ENCODE peak calls at places on chromosomes 11 and 22, in four cellular contexts. J is spleen, S is esophagus squamous epithelium, Y is suprapubic skin. K is an unnamed sample. For H3K4me1, the result is how much of the 10 kb centered on the place peaks cover.

GRCh38 chr22:20672732-20673131 is 101.2 kb upstream of the SERPIND1 start:
- DNase-seq in J (no peak), S (no peak), Y (no peak), K (no peak)

GRCh38 chr22:35894937-35895708 is 133.5 kb downstream of the RBFOX2 start:
- DNase-seq in J (no peak), S (no peak), Y (no peak), K (no peak)

GRCh38 chr22:45101828-45102227 is 61.9 kb upstream of the NUP50 start:
- DNase-seq in J (peak), S (no peak), Y (no peak), K (no peak)

GRCh38 chr11:75239551-75240290 is 853 bp upstream of the TPBGL start:
- DNase-seq in J (no peak), S (no peak), Y (peak), K (no peak)

GRCh38 chr11:1541474-1542204 is 30.4 kb downstream of the DUSP8 start:
- DNase-seq in J (no peak), S (no peak), Y (no peak), K (no peak)

GRCh38 chr22:48103126-48103875 is 1340.9 kb downstream of the TBC1D22A start:
- DNase-seq in J (no peak), S (no peak), Y (peak), K (peak)

GRCh38 chr11:123587044-123587443 is 67.4 kb downstream of the SCN3B start:
- DNase-seq in J (no peak), S (no peak), Y (no peak), K (no peak)

GRCh38 chr22:32781695-32782094 is 19.8 kb upstream of the TIMP3 start:
- DNase-seq in J (no peak), S (no peak), Y (no peak), K (no peak)

GRCh38 chr11:121553806-121554205 is 101.0 kb upstream of the SORL1-AS1 start:
- DNase-seq in J (no peak), S (no peak), Y (no peak), K (no peak)

GRCh38 chr11:12826441-12826840 is 152.2 kb downstream of the TEAD1 start:
- DNase-seq in J (no peak), S (no peak), Y (no peak), K (no peak)

GRCh38 chr22:40156001-40156516 is 21.7 kb upstream of the TNRC6B start:
- DNase-seq in J (no peak), S (no peak), Y (no peak), K (no peak)

GRCh38 chr11:75233688-75234295 is 6.8 kb upstream of the TPBGL start:
- DNase-seq in J (no peak), S (no peak), Y (peak), K (no peak)

GRCh38 chr11:128927683-128928336 is 14.9 kb downstream of the TP53AIP1 start:
- DNase-seq in J (peak), S (no peak), Y (no peak), K (no peak)

GRCh38 chr11:110606415-110606814 is 105.8 kb downstream of the ARHGAP20 start:
- DNase-seq in J (no peak), S (no peak), Y (no peak), K (no peak)

GRCh38 chr11:38163526-38163925 is 1565.5 kb upstream of the RAG2 start:
- DNase-seq in J (no peak), S (no peak), Y (no peak), K (no peak)

GRCh38 chr22:23302171-23303002 is 122.1 kb downstream of the BCR start:
- DNase-seq in J (peak), S (no peak), Y (no peak), K (no peak)

GRCh38 chr11:2890466-2891241 is 5.1 kb upstream of the CDKN1C start:
- DNase-seq in J (no peak), S (no peak), Y (no peak), K (no peak)

GRCh38 chr11:36376315-36376887 is 80.3 kb downstream of the PRR5L start:
- DNase-seq in J (peak), S (no peak), Y (no peak), K (no peak)

GRCh38 chr11:11407065-11407737 is 54.2 kb upstream of the CSNK2A3 start:
- DNase-seq in J (no peak), S (no peak), Y (no peak), K (no peak)

GRCh38 chr11:35047179-35047578 is 91.8 kb upstream of the CD44 start:
- DNase-seq in J (no peak), S (no peak), Y (no peak), K (no peak)

GRCh38 chr11:121291896-121292502 is 572 bp upstream of the SC5D start:
- DNase-seq in J (no peak), S (no peak), Y (no peak), K (no peak)

GRCh38 chr11:111457731-111458368 is 54.3 kb downstream of the BTG4 start:
- DNase-seq in J (no peak), S (no peak), Y (peak), K (peak)

DNA sequence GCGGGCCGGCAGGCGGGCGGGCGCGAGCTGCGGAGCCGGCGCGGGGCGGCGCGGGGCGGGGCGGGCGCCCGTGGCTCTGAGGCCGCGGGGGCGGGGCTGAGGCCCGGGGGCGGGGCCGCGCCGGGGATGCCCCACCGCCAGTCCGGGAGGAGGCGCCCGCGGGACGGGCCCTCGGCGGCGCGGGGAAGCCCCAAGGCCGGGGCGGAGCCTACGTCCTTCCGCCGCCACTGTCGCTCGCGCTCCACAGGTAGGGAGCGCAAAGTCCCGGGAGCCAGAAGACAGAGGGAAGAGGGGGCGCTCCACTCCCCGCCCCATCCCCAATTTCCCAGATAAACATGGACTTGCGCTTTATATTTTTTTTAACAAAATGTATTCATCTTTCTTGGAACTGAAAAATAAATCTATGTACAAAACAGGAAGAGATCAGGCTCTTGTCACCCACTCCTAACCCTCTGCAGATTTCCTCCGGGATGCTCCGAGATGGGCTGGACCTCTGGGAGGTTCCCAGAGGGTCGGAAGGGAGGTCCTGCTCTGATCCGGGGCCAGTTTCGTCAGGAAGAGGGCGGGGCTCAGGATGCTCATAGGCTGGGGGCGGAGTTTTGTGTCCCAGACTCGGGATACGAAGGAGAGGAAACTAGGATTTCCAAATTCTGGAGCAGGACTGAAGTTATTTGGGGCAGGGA is at the start of gene MAP4K2:
- DNase-seq in J (peak), S (no peak), Y (peak), K (no peak)
- TF ChIP-seq POLR2A in J (no peak), S (no peak), Y (no peak), K (no peak)

GRCh38 chr11:73379189-73379880 is 3.1 kb downstream of the RELT start:
- DNase-seq in J (no peak), S (no peak), Y (no peak), K (no peak)
- H3K4me1 ChIP-seq in J (half or more), S (half or more), Y (half or more), K (under half)

DNA sequence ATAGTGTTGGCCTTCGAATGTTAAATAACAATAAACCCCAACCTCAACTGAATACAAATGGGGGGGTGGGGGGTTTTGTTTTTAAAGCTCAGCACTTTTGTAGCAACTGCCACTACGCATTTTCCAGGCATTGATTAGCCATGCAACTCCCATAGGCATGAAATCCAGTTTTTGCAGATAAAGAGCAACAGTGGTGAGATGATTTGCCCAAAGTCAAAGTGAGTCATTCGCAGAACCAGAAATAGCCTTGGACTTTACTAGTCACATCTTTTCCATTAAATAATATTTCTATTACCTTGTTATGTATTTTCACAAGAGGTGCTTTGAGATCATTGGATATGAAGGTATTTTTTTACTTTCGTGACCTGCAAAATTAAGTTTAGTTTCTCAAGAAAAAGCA is 1.7 kb upstream of the PHF21A start:
- DNase-seq in J (no peak), S (no peak), Y (no peak), K (no peak)
- H3K4me3 ChIP-seq in J (peak), S (no peak), Y (no peak), K (no peak)

GRCh38 chr11:66026017-66026529 is at the start of gene CATSPER1:
- DNase-seq in J (no peak), S (no peak), Y (no peak), K (no peak)

GRCh38 chr11:66017354-66017753 is 5.5 kb downstream of the CST6 start:
- DNase-seq in J (no peak), S (no peak), Y (no peak), K (no peak)

GRCh38 chr11:66020212-66020611 is 6.1 kb downstream of the CATSPER1 start:
- DNase-seq in J (no peak), S (no peak), Y (no peak), K (no peak)

GRCh38 chr11:66020618-66021357 is 5.5 kb downstream of the CATSPER1 start:
- DNase-seq in J (peak), S (no peak), Y (no peak), K (no peak)

GRCh38 chr11:66022401-66023185 is 3.7 kb downstream of the CATSPER1 start:
- DNase-seq in J (peak), S (no peak), Y (no peak), K (no peak)
- TF ChIP-seq POLR2A in J (no peak), S (no peak), Y (no peak), K (no peak)

K was measured in vagina.